ENCODE peak calls at places on chromosomes 5 and 9, in four cellular contexts. W is AG04450; I is HCEC 1CT; B is activated T-helper 1 cell treated with anti-CD3 and anti-CD28 coated beads, Interleukin-2, amount 50 U/mL, for 16 hours. R is an unnamed sample.

GRCh38 chr9:76433406-76433805 is 25.6 kb upstream of the GCNT1 start:
- DNase-seq in B (no peak), W (no peak), I (no peak), R (no peak)

GRCh38 chr9:76166436-76166959 is 227.7 kb downstream of the RFK start:
- DNase-seq in W (no peak), B (no peak), I (no peak), R (no peak)

GRCh38 chr5:82074968-82075367 is 103.1 kb downstream of the ATG10 start:
- DNase-seq in B (no peak), I (no peak), W (no peak), R (no peak)

GRCh38 chr5:9431496-9432258 is 114.2 kb downstream of the SEMA5A start:
- DNase-seq in I (peak), B (no peak), W (no peak), R (peak)

GRCh38 chr5:64397552-64397951 is 108.3 kb upstream of the RGS7BP start:
- DNase-seq in W (no peak), I (no peak), B (no peak), R (no peak)

GRCh38 chr9:91799113-91799735 is 150.8 kb downstream of the ROR2 start:
- DNase-seq in W (no peak), I (no peak), B (no peak), R (no peak)

GRCh38 chr9:84932915-84933527 is 263.5 kb downstream of the NTRK2 start:
- DNase-seq in I (no peak), B (no peak), W (no peak), R (no peak)

GRCh38 chr9:136759436-136760325 is 1.6 kb upstream of the LCN8 start:
- DNase-seq in W (no peak), B (no peak), I (no peak), R (no peak)

GRCh38 chr9:89606567-89607311 is 1.9 kb downstream of the GADD45G start:
- DNase-seq in W (no peak), B (no peak), I (peak), R (no peak)

R was measured in foreskin fibroblast.